ENCODE peak calls at places on chromosomes 7 and 10, in four cellular contexts. P is IMR-90, S is NCI-H2171 treated with DMSO at 0.1 percent for 48 hours, U is fibroblast of lung. J is an unnamed sample.

GRCh38 chr10:132914732-132915131 is 27.6 kb downstream of the CFAP46 start:
- DNase-seq in P (no peak), S (peak), U (no peak), J (no peak)

GRCh38 chr10:34655286-34656170 is 159.6 kb downstream of the PARD3 start:
- DNase-seq in P (peak), S (peak), U (peak), J (no peak)

GRCh38 chr7:117808273-117808868 is 64.9 kb downstream of the CTTNBP2 start:
- DNase-seq in P (no peak), S (no peak), U (peak), J (no peak)

GRCh38 chr7:108351715-108352114 is 104.5 kb downstream of the NRCAM start:
- DNase-seq in P (no peak), S (peak), U (peak), J (no peak)

GRCh38 chr10:51010977-51011376 is 63.3 kb upstream of the PRKG1 start:
- DNase-seq in P (peak), S (no peak), U (peak), J (no peak)

GRCh38 chr7:128738570-128739047 is 550 bp upstream of the CALU start:
- DNase-seq in P (no peak), S (no peak), U (no peak), J (peak)

GRCh38 chr10:48606530-48607355 is 1.9 kb upstream of the ARHGAP22 start:
- DNase-seq in P (peak), S (no peak), U (peak), J (peak)

GRCh38 chr7:128381161-128381821 is 19.8 kb upstream of the PRRT4 start:
- DNase-seq in P (no peak), S (no peak), U (no peak), J (no peak)

GRCh38 chr10:120162471-120162870 is 269.9 kb downstream of the SEC23IP start:
- DNase-seq in P (no peak), S (no peak), U (no peak), J (no peak)

GRCh38 chr10:127922675-127923366 is 15.9 kb downstream of the PTPRE start:
- DNase-seq in P (peak), S (no peak), U (peak), J (no peak)

GRCh38 chr10:98060079-98060478 is 29.7 kb upstream of the CRTAC1 start:
- DNase-seq in P (no peak), S (no peak), U (no peak), J (no peak)

GRCh38 chr7:122304604-122304975 is at the start of gene FEZF1:
- DNase-seq in P (no peak), S (peak), U (no peak), J (no peak)